ENCODE peak calls at places on chromosomes 13 and 19, in six cellular contexts. One of them, this sample, is unnamed. For H3K4me1, the result is how much of the 10 kb centered on the place peaks cover.

GRCh38 chr13:90533866-90534265 is 813.6 kb upstream of the MIR17HG start:
- DNase-seq in fibroblast of lung: no peak
- DNase-seq in ascending aorta: no peak
- DNase-seq in lower lobe of right lung: no peak
- DNase-seq in left ventricle myocardium inferior: no peak
- DNase-seq in uterus: no peak
- DNase-seq in this sample: no peak

GRCh38 chr19:33393286-33394005 is 19.9 kb downstream of the CEBPG start:
- DNase-seq in fibroblast of lung: no peak
- DNase-seq in ascending aorta: no peak
- DNase-seq in lower lobe of right lung: peak
- DNase-seq in left ventricle myocardium inferior: peak
- DNase-seq in uterus: peak
- DNase-seq in this sample: no peak

GRCh38 chr19:3210347-3211017 is 14.0 kb upstream of the CELF5 start:
- DNase-seq in fibroblast of lung: no peak
- DNase-seq in ascending aorta: peak
- DNase-seq in lower lobe of right lung: peak
- DNase-seq in left ventricle myocardium inferior: peak
- DNase-seq in uterus: peak
- DNase-seq in this sample: peak

GRCh38 chr13:33642374-33643065 is 175.4 kb upstream of the RFC3 start:
- DNase-seq in fibroblast of lung: peak
- DNase-seq in ascending aorta: peak
- DNase-seq in lower lobe of right lung: no peak
- DNase-seq in left ventricle myocardium inferior: peak
- DNase-seq in uterus: peak
- DNase-seq in this sample: peak

GRCh38 chr13:50594276-50594970 is 249.1 kb downstream of the DLEU7 start:
- DNase-seq in fibroblast of lung: no peak
- DNase-seq in ascending aorta: no peak
- DNase-seq in lower lobe of right lung: no peak
- DNase-seq in left ventricle myocardium inferior: no peak
- DNase-seq in uterus: no peak
- DNase-seq in this sample: no peak

GRCh38 chr19:14971474-14971873 is 8.2 kb downstream of the SLC1A6 start:
- DNase-seq in fibroblast of lung: no peak
- DNase-seq in ascending aorta: peak
- DNase-seq in lower lobe of right lung: no peak
- DNase-seq in left ventricle myocardium inferior: no peak
- DNase-seq in uterus: no peak
- DNase-seq in this sample: no peak

GRCh38 chr13:48398450-48399095 is 14.3 kb downstream of the LPAR6 start:
- DNase-seq in fibroblast of lung: peak
- DNase-seq in ascending aorta: no peak
- DNase-seq in lower lobe of right lung: no peak
- DNase-seq in left ventricle myocardium inferior: no peak
- DNase-seq in uterus: no peak
- DNase-seq in this sample: no peak

GRCh38 chr13:106105153-106105552 is 430.3 kb downstream of the EFNB2 start:
- DNase-seq in fibroblast of lung: peak
- DNase-seq in ascending aorta: no peak
- DNase-seq in lower lobe of right lung: no peak
- DNase-seq in left ventricle myocardium inferior: no peak
- DNase-seq in uterus: no peak
- DNase-seq in this sample: no peak

GRCh38 chr13:44397766-44398223 is 24.2 kb downstream of the SERP2 start:
- DNase-seq in fibroblast of lung: no peak
- DNase-seq in ascending aorta: peak
- DNase-seq in lower lobe of right lung: no peak
- DNase-seq in left ventricle myocardium inferior: no peak
- DNase-seq in uterus: no peak
- DNase-seq in this sample: no peak

GRCh38 chr13:38763446-38764381 is 76.8 kb downstream of the FREM2 start:
- DNase-seq in fibroblast of lung: peak
- DNase-seq in ascending aorta: no peak
- DNase-seq in lower lobe of right lung: no peak
- DNase-seq in left ventricle myocardium inferior: no peak
- DNase-seq in uterus: no peak
- DNase-seq in this sample: no peak

GRCh38 chr19:32405431-32406160 is at the start of gene DPY19L3:
- DNase-seq in fibroblast of lung: peak
- DNase-seq in ascending aorta: peak
- DNase-seq in lower lobe of right lung: peak
- DNase-seq in left ventricle myocardium inferior: peak
- DNase-seq in uterus: peak
- DNase-seq in this sample: peak

GRCh38 chr13:75357576-75358295 is 124.2 kb downstream of the TBC1D4 start:
- DNase-seq in fibroblast of lung: peak
- DNase-seq in ascending aorta: no peak
- DNase-seq in lower lobe of right lung: no peak
- DNase-seq in left ventricle myocardium inferior: no peak
- DNase-seq in uterus: no peak
- DNase-seq in this sample: no peak

GRCh38 chr13:95505265-95505664 is 47.3 kb upstream of the CLDN10 start:
- DNase-seq in fibroblast of lung: peak
- DNase-seq in ascending aorta: no peak
- DNase-seq in lower lobe of right lung: no peak
- DNase-seq in left ventricle myocardium inferior: no peak
- DNase-seq in uterus: no peak
- DNase-seq in this sample: no peak

GRCh38 chr13:32811297-32811800 is 204.9 kb upstream of the KL start:
- DNase-seq in fibroblast of lung: no peak
- DNase-seq in ascending aorta: no peak
- DNase-seq in lower lobe of right lung: no peak
- DNase-seq in left ventricle myocardium inferior: no peak
- DNase-seq in uterus: no peak
- DNase-seq in this sample: no peak

GRCh38 chr19:30430206-30430734 is 58.1 kb downstream of the ZNF536 start:
- DNase-seq in fibroblast of lung: no peak
- DNase-seq in ascending aorta: no peak
- DNase-seq in lower lobe of right lung: no peak
- DNase-seq in left ventricle myocardium inferior: no peak
- DNase-seq in uterus: no peak
- DNase-seq in this sample: no peak

GRCh38 chr19:48872884-48873475 is 759 bp downstream of the PPP1R15A start:
- DNase-seq in fibroblast of lung: peak
- DNase-seq in ascending aorta: peak
- DNase-seq in lower lobe of right lung: peak
- DNase-seq in left ventricle myocardium inferior: peak
- DNase-seq in uterus: peak
- DNase-seq in this sample: peak

GRCh38 chr19:50413531-50413930 is 5.2 kb upstream of the SPIB start:
- DNase-seq in fibroblast of lung: no peak
- DNase-seq in ascending aorta: no peak
- DNase-seq in lower lobe of right lung: no peak
- DNase-seq in left ventricle myocardium inferior: no peak
- DNase-seq in uterus: no peak
- DNase-seq in this sample: no peak

GRCh38 chr19:18427080-18427751 is 8.0 kb downstream of the SSBP4 start:
- DNase-seq in fibroblast of lung: no peak
- DNase-seq in ascending aorta: no peak
- DNase-seq in lower lobe of right lung: no peak
- DNase-seq in left ventricle myocardium inferior: no peak
- DNase-seq in uterus: no peak
- DNase-seq in this sample: no peak

GRCh38 chr19:18426416-18426767 is 7.2 kb downstream of the SSBP4 start:
- DNase-seq in fibroblast of lung: no peak
- DNase-seq in ascending aorta: no peak
- DNase-seq in lower lobe of right lung: no peak
- DNase-seq in left ventricle myocardium inferior: no peak
- DNase-seq in uterus: no peak
- DNase-seq in this sample: no peak

GRCh38 chr19:18424890-18425514 is 5.8 kb downstream of the SSBP4 start:
- DNase-seq in fibroblast of lung: no peak
- DNase-seq in ascending aorta: no peak
- DNase-seq in lower lobe of right lung: no peak
- DNase-seq in left ventricle myocardium inferior: no peak
- DNase-seq in uterus: no peak
- DNase-seq in this sample: no peak

GRCh38 chr19:18424122-18424889 is 5.1 kb downstream of the SSBP4 start:
- DNase-seq in fibroblast of lung: no peak
- DNase-seq in ascending aorta: no peak
- DNase-seq in lower lobe of right lung: no peak
- DNase-seq in left ventricle myocardium inferior: no peak
- DNase-seq in uterus: no peak
- DNase-seq in this sample: no peak

DNA sequence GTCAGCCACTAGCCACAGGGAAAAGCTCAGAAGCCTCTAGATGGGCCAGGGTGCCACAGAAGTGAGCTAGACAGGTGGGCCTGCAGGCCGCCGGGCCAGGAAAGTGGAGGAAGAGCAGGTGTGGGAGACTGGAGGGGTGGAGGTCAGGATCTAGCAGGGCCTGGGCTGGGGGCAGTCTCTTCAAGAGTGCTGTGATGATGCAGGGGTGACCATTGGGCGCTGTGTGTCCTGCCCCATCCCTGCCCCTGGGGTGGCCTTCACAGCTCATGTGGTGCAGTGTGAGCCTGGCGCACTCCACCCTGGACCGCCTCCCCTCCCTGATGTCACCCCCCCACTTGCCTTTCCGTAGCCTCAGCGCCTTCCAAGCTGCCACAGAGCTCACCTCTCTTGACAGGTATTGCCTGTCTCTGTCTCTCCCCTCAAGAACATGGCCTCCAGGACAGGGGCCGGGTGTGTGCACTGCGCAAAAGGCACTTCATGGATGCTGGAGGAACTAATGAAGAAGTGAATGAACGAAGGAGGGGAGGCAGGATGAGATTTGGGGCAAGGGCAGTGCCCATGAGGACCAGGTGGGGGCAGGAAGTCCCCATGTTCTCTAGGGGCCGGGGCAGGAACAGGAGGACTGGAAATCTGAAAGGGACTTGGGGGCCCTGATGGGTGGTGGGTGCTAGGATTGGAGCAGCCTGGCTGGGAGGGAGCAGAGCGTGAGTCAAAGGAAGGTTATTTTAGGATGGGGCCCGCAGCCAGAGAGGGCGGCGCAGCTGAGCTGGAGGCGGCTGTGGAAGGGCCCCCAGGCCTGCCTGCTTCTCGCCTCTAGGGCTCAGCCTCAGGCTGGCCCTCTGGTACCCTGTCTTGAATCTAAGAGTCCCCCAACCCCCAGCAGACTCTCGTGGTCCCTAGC is 6.6 kb downstream of the SSBP4 start:
- DNase-seq in fibroblast of lung: peak
- DNase-seq in ascending aorta: peak
- DNase-seq in lower lobe of right lung: no peak
- DNase-seq in left ventricle myocardium inferior: peak
- DNase-seq in uterus: peak
- DNase-seq in this sample: no peak
- H3K4me1 ChIP-seq in fibroblast of lung: under half
- H3K4me1 ChIP-seq in ascending aorta: under half
- H3K4me1 ChIP-seq in lower lobe of right lung: half or more
- H3K4me1 ChIP-seq in left ventricle myocardium inferior: half or more
- H3K4me1 ChIP-seq in uterus: under half
- H3K4me1 ChIP-seq in this sample: under half

GRCh38 chr19:6501740-6502648 is at the start of gene TUBB4A:
- DNase-seq in fibroblast of lung: no peak
- DNase-seq in ascending aorta: no peak
- DNase-seq in lower lobe of right lung: no peak
- DNase-seq in left ventricle myocardium inferior: peak
- DNase-seq in uterus: no peak
- DNase-seq in this sample: no peak
- H3K27ac ChIP-seq in fibroblast of lung: no peak
- H3K27ac ChIP-seq in ascending aorta: no peak
- H3K27ac ChIP-seq in lower lobe of right lung: no peak
- H3K27ac ChIP-seq in left ventricle myocardium inferior: peak
- H3K27ac ChIP-seq in uterus: no peak
- H3K27ac ChIP-seq in this sample: peak

GRCh38 chr19:8663920-8664670 is 33.7 kb downstream of the NFILZ start:
- DNase-seq in fibroblast of lung: no peak
- DNase-seq in ascending aorta: no peak
- DNase-seq in lower lobe of right lung: no peak
- DNase-seq in left ventricle myocardium inferior: no peak
- DNase-seq in uterus: no peak
- DNase-seq in this sample: no peak

GRCh38 chr19:8662263-8662662 is 31.8 kb downstream of the NFILZ start:
- DNase-seq in fibroblast of lung: no peak
- DNase-seq in ascending aorta: no peak
- DNase-seq in lower lobe of right lung: no peak
- DNase-seq in left ventricle myocardium inferior: no peak
- DNase-seq in uterus: no peak
- DNase-seq in this sample: no peak

GRCh38 chr19:8666814-8667405 is 31.7 kb downstream of the ACTL9 start:
- DNase-seq in fibroblast of lung: no peak
- DNase-seq in ascending aorta: no peak
- DNase-seq in lower lobe of right lung: no peak
- DNase-seq in left ventricle myocardium inferior: no peak
- DNase-seq in uterus: no peak
- DNase-seq in this sample: no peak

GRCh38 chr19:8665468-8666213 is 33.0 kb downstream of the ACTL9 start:
- DNase-seq in fibroblast of lung: no peak
- DNase-seq in ascending aorta: no peak
- DNase-seq in lower lobe of right lung: no peak
- DNase-seq in left ventricle myocardium inferior: no peak
- DNase-seq in uterus: no peak
- DNase-seq in this sample: no peak

GRCh38 chr19:8664671-8665057 is 33.9 kb downstream of the ACTL9 start:
- DNase-seq in fibroblast of lung: no peak
- DNase-seq in ascending aorta: no peak
- DNase-seq in lower lobe of right lung: no peak
- DNase-seq in left ventricle myocardium inferior: no peak
- DNase-seq in uterus: no peak
- DNase-seq in this sample: no peak
- H3K4me1 ChIP-seq in fibroblast of lung: under half
- H3K4me1 ChIP-seq in ascending aorta: under half
- H3K4me1 ChIP-seq in lower lobe of right lung: under half
- H3K4me1 ChIP-seq in left ventricle myocardium inferior: under half
- H3K4me1 ChIP-seq in uterus: under half
- H3K4me1 ChIP-seq in this sample: under half

DNA sequence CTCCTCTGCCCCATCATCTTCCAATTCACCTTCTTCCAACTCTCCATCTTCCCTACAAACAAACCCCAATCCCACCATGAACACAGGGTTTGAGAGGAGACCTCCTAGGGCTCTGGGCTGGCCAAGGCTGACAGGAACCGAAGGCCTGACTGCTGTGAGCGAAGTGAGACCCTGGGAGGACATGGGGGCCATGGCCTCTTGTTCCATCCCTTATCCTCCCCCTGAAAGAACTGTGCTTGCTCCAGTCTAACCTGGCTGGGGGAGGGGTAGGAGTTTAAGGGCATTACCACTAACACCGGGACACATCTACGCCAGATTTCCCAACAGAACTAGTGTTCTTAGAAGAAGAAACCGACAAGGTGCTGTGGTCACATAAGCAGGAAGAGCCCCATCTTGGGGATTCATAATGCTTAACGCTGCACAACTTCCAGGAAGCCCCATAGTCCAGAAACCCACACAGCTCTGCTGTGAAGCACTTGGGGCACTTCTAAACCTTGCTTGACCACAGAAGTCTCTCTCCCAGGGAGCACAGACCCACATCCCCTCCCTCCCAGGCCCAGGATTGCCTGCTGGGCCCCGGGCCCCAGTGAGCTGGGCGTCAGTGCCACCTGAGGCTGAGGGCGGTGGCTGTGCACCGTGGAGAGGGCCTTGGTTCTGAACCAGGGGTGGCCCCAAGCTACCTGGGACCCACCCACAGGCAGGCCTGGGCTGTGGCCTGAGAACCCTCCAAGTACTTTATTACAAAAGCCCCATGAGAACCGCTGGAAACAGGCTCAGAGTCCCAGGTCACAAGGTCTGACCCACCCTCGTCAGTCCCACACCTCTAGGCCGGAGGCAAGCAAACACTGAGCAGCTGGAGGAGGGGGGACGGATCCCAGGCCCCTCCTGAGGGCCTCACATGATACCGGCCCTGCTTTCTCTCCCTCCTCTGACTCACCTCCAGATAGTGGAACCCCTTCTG is 18.7 kb downstream of the ZC3H4 start:
- DNase-seq in fibroblast of lung: peak
- DNase-seq in ascending aorta: no peak
- DNase-seq in lower lobe of right lung: peak
- DNase-seq in left ventricle myocardium inferior: no peak
- DNase-seq in uterus: no peak
- DNase-seq in this sample: no peak
- H3K27ac ChIP-seq in fibroblast of lung: peak
- H3K27ac ChIP-seq in ascending aorta: peak
- H3K27ac ChIP-seq in lower lobe of right lung: peak
- H3K27ac ChIP-seq in left ventricle myocardium inferior: peak
- H3K27ac ChIP-seq in uterus: peak
- H3K27ac ChIP-seq in this sample: peak

This sample was measured in gastrocnemius medialis.